ENCODE peak calls at places on chromosomes 4 and X, in six cellular contexts. One of them, this sample, is unnamed.

GRCh38 chrX:151225843-151226242 is 49.5 kb downstream of the GPR50 start:
- DNase-seq in GM23248: peak; percentile 0
- DNase-seq in mammary epithelial cell: peak; percentile 11
- DNase-seq in endothelial cell of umbilical vein: no peak
- DNase-seq in adipocyte: no peak
- DNase-seq in hepatocyte: no peak
- DNase-seq in this sample: no peak

GRCh38 chr4:76896731-76897521 is 1.0 kb downstream of the SOWAHB start:
- DNase-seq in GM23248: peak; percentile 51
- DNase-seq in mammary epithelial cell: peak; percentile 48
- DNase-seq in endothelial cell of umbilical vein: peak; percentile 35
- DNase-seq in adipocyte: peak; percentile 52
- DNase-seq in hepatocyte: peak; percentile 80
- DNase-seq in this sample: peak; percentile 18

GRCh38 chr4:46933686-46934085 is 24.6 kb upstream of the COX7B2 start:
- DNase-seq in GM23248: no peak
- DNase-seq in mammary epithelial cell: peak; percentile 16
- DNase-seq in endothelial cell of umbilical vein: no peak
- DNase-seq in adipocyte: no peak
- DNase-seq in hepatocyte: no peak
- DNase-seq in this sample: peak; percentile 30

GRCh38 chr4:45518832-45519231 is 605.0 kb downstream of the GABRG1 start:
- DNase-seq in GM23248: no peak
- DNase-seq in mammary epithelial cell: no peak
- DNase-seq in endothelial cell of umbilical vein: no peak
- DNase-seq in adipocyte: no peak
- DNase-seq in hepatocyte: no peak
- DNase-seq in this sample: no peak

GRCh38 chrX:50691820-50692219 is 122.2 kb downstream of the SHROOM4 start:
- DNase-seq in GM23248: peak; percentile 61
- DNase-seq in mammary epithelial cell: peak; percentile 27
- DNase-seq in endothelial cell of umbilical vein: peak; percentile 43
- DNase-seq in adipocyte: peak; percentile 75
- DNase-seq in hepatocyte: peak; percentile 63
- DNase-seq in this sample: no peak

GRCh38 chrX:23478056-23478455 is 143.4 kb downstream of the PTCHD1 start:
- DNase-seq in GM23248: peak; percentile 39
- DNase-seq in mammary epithelial cell: peak; percentile 35
- DNase-seq in endothelial cell of umbilical vein: no peak
- DNase-seq in adipocyte: no peak
- DNase-seq in hepatocyte: no peak
- DNase-seq in this sample: peak; percentile 4

GRCh38 chrX:344371-344901 is 25.8 kb upstream of the GTPBP6 start:
- DNase-seq in GM23248: no peak
- DNase-seq in mammary epithelial cell: no peak
- DNase-seq in endothelial cell of umbilical vein: no peak
- DNase-seq in adipocyte: no peak
- DNase-seq in hepatocyte: no peak
- DNase-seq in this sample: no peak

GRCh38 chr4:107094332-107094731 is 58.2 kb upstream of the DKK2 start:
- DNase-seq in GM23248: peak; percentile 71
- DNase-seq in mammary epithelial cell: peak; percentile 11
- DNase-seq in endothelial cell of umbilical vein: peak; percentile 50
- DNase-seq in adipocyte: peak; percentile 62
- DNase-seq in hepatocyte: peak; percentile 10
- DNase-seq in this sample: peak; percentile 17

GRCh38 chr4:158428242-158428641 is 93.4 kb upstream of the RXFP1 start:
- DNase-seq in GM23248: peak; percentile 47
- DNase-seq in mammary epithelial cell: peak; percentile 8
- DNase-seq in endothelial cell of umbilical vein: peak; percentile 22
- DNase-seq in adipocyte: peak; percentile 22
- DNase-seq in hepatocyte: no peak
- DNase-seq in this sample: peak; percentile 21

GRCh38 chr4:107666134-107666533 is 53.9 kb downstream of the PAPSS1 start:
- DNase-seq in GM23248: peak; percentile 65
- DNase-seq in mammary epithelial cell: no peak
- DNase-seq in endothelial cell of umbilical vein: peak; percentile 57
- DNase-seq in adipocyte: peak; percentile 80
- DNase-seq in hepatocyte: peak; percentile 43
- DNase-seq in this sample: peak; percentile 16

GRCh38 chr4:169054879-169055278 is 44.8 kb upstream of the CBR4 start:
- DNase-seq in GM23248: no peak
- DNase-seq in mammary epithelial cell: no peak
- DNase-seq in endothelial cell of umbilical vein: no peak
- DNase-seq in adipocyte: no peak
- DNase-seq in hepatocyte: no peak
- DNase-seq in this sample: no peak

GRCh38 chrX:71664889-71665491 is 2.4 kb upstream of the LOC101059915 start:
- DNase-seq in GM23248: no peak
- DNase-seq in mammary epithelial cell: no peak
- DNase-seq in endothelial cell of umbilical vein: no peak
- DNase-seq in adipocyte: no peak
- DNase-seq in hepatocyte: no peak
- DNase-seq in this sample: no peak

GRCh38 chrX:107506596-107507031 is 57.2 kb downstream of the FRMPD3 start:
- DNase-seq in GM23248: no peak
- DNase-seq in mammary epithelial cell: no peak
- DNase-seq in endothelial cell of umbilical vein: no peak
- DNase-seq in adipocyte: no peak
- DNase-seq in hepatocyte: no peak
- DNase-seq in this sample: no peak

GRCh38 chr4:98996056-98996941 is 778 bp downstream of the METAP1 start:
- DNase-seq in GM23248: peak; percentile 73
- DNase-seq in mammary epithelial cell: peak; percentile 53
- DNase-seq in endothelial cell of umbilical vein: peak; percentile 29
- DNase-seq in adipocyte: peak; percentile 54
- DNase-seq in hepatocyte: peak; percentile 43
- DNase-seq in this sample: peak; percentile 10

GRCh38 chr4:151004222-151004621 is 10.9 kb downstream of the LRBA start:
- DNase-seq in GM23248: peak; percentile 41
- DNase-seq in mammary epithelial cell: peak; percentile 77
- DNase-seq in endothelial cell of umbilical vein: peak; percentile 77
- DNase-seq in adipocyte: no peak
- DNase-seq in hepatocyte: no peak
- DNase-seq in this sample: peak; percentile 68

GRCh38 chr4:140368686-140369085 is 4.8 kb upstream of the SCOC start:
- DNase-seq in GM23248: peak; percentile 7
- DNase-seq in mammary epithelial cell: no peak
- DNase-seq in endothelial cell of umbilical vein: no peak
- DNase-seq in adipocyte: no peak
- DNase-seq in hepatocyte: no peak
- DNase-seq in this sample: no peak

GRCh38 chr4:101835121-101835904 is 44.8 kb downstream of the BANK1 start:
- DNase-seq in GM23248: peak; percentile 80
- DNase-seq in mammary epithelial cell: peak; percentile 64
- DNase-seq in endothelial cell of umbilical vein: peak; percentile 19
- DNase-seq in adipocyte: peak; percentile 88
- DNase-seq in hepatocyte: peak; percentile 15
- DNase-seq in this sample: peak; percentile 48

GRCh38 chr4:88605744-88606143 is 13.5 kb downstream of the HERC3 start:
- DNase-seq in GM23248: no peak
- DNase-seq in mammary epithelial cell: no peak
- DNase-seq in endothelial cell of umbilical vein: no peak
- DNase-seq in adipocyte: no peak
- DNase-seq in hepatocyte: no peak
- DNase-seq in this sample: no peak

GRCh38 chrX:150975655-150976390 is 7.3 kb upstream of the HMGB3 start:
- DNase-seq in GM23248: no peak
- DNase-seq in mammary epithelial cell: no peak
- DNase-seq in endothelial cell of umbilical vein: no peak
- DNase-seq in adipocyte: no peak
- DNase-seq in hepatocyte: no peak
- DNase-seq in this sample: no peak

GRCh38 chr4:4919926-4920325 is 60.5 kb downstream of the MSX1 start:
- DNase-seq in GM23248: peak; percentile 91
- DNase-seq in mammary epithelial cell: no peak
- DNase-seq in endothelial cell of umbilical vein: no peak
- DNase-seq in adipocyte: no peak
- DNase-seq in hepatocyte: no peak
- DNase-seq in this sample: no peak

GRCh38 chr4:173332963-173333657 is 1.0 kb downstream of the HMGB2 start:
- DNase-seq in GM23248: peak; percentile 50
- DNase-seq in mammary epithelial cell: peak; percentile 55
- DNase-seq in endothelial cell of umbilical vein: peak; percentile 45
- DNase-seq in adipocyte: peak; percentile 10
- DNase-seq in hepatocyte: no peak
- DNase-seq in this sample: no peak

GRCh38 chr4:43425206-43425605 is 532.7 kb downstream of the GRXCR1 start:
- DNase-seq in GM23248: no peak
- DNase-seq in mammary epithelial cell: peak; percentile 19
- DNase-seq in endothelial cell of umbilical vein: no peak
- DNase-seq in adipocyte: no peak
- DNase-seq in hepatocyte: no peak
- DNase-seq in this sample: no peak

GRCh38 chrX:97898798-97899197 is 1015.1 kb downstream of the RPA4 start:
- DNase-seq in GM23248: peak; percentile 7
- DNase-seq in mammary epithelial cell: no peak
- DNase-seq in endothelial cell of umbilical vein: peak; percentile 31
- DNase-seq in adipocyte: peak; percentile 34
- DNase-seq in hepatocyte: no peak
- DNase-seq in this sample: peak; percentile 58

GRCh38 chrX:104852241-104852640 is 286.2 kb downstream of the IL1RAPL2 start:
- DNase-seq in GM23248: no peak
- DNase-seq in mammary epithelial cell: no peak
- DNase-seq in endothelial cell of umbilical vein: no peak
- DNase-seq in adipocyte: no peak
- DNase-seq in hepatocyte: no peak
- DNase-seq in this sample: no peak

GRCh38 chr4:8128096-8128856 is 30.3 kb downstream of the ABLIM2 start:
- DNase-seq in GM23248: no peak
- DNase-seq in mammary epithelial cell: no peak
- DNase-seq in endothelial cell of umbilical vein: no peak
- DNase-seq in adipocyte: no peak
- DNase-seq in hepatocyte: no peak
- DNase-seq in this sample: no peak

GRCh38 chr4:76279462-76279861 is 27.1 kb upstream of the STBD1 start:
- DNase-seq in GM23248: no peak
- DNase-seq in mammary epithelial cell: no peak
- DNase-seq in endothelial cell of umbilical vein: no peak
- DNase-seq in adipocyte: no peak
- DNase-seq in hepatocyte: no peak
- DNase-seq in this sample: no peak

GRCh38 chrX:26192204-26192603 is at the start of gene MAGEB6:
- DNase-seq in GM23248: no peak
- DNase-seq in mammary epithelial cell: no peak
- DNase-seq in endothelial cell of umbilical vein: no peak
- DNase-seq in adipocyte: no peak
- DNase-seq in hepatocyte: no peak
- DNase-seq in this sample: no peak

GRCh38 chrX:154481911-154482601 is 3.0 kb upstream of the LAGE3 start:
- DNase-seq in GM23248: no peak
- DNase-seq in mammary epithelial cell: no peak
- DNase-seq in endothelial cell of umbilical vein: no peak
- DNase-seq in adipocyte: no peak
- DNase-seq in hepatocyte: no peak
- DNase-seq in this sample: no peak
- H3K4me1 ChIP-seq in GM23248: no peaks in the 10 kb centered on the region
- H3K4me1 ChIP-seq in mammary epithelial cell: peaks cover 7% of the 10 kb centered on the region
- H3K4me1 ChIP-seq in endothelial cell of umbilical vein: peaks cover 12% of the 10 kb centered on the region
- H3K4me1 ChIP-seq in adipocyte: peaks cover 13% of the 10 kb centered on the region
- H3K4me1 ChIP-seq in hepatocyte: no peaks in the 10 kb centered on the region
- H3K4me1 ChIP-seq in this sample: peaks cover 9% of the 10 kb centered on the region

GRCh38 chr4:6658204-6658585 is 17.7 kb downstream of the MRFAP1 start:
- DNase-seq in GM23248: no peak
- DNase-seq in mammary epithelial cell: no peak
- DNase-seq in endothelial cell of umbilical vein: no peak
- DNase-seq in adipocyte: no peak
- DNase-seq in hepatocyte: no peak
- DNase-seq in this sample: no peak
- H3K4me3 ChIP-seq in GM23248: peak overlapping the region; percentile 71
- H3K4me3 ChIP-seq in mammary epithelial cell: no peak overlapping the region
- H3K4me3 ChIP-seq in endothelial cell of umbilical vein: no peak overlapping the region
- H3K4me3 ChIP-seq in adipocyte: peak overlapping the region; percentile 77
- H3K4me3 ChIP-seq in hepatocyte: no peak overlapping the region
- H3K4me3 ChIP-seq in this sample: no peak overlapping the region

GRCh38 chr4:152536545-152537182 is 772 bp upstream of the FBXW7 start:
- DNase-seq in GM23248: peak; percentile 73
- DNase-seq in mammary epithelial cell: peak; percentile 70
- DNase-seq in endothelial cell of umbilical vein: no peak
- DNase-seq in adipocyte: peak; percentile 65
- DNase-seq in hepatocyte: peak; percentile 83
- DNase-seq in this sample: peak; percentile 33

GRCh38 chr4:152537881-152538280 is 2.0 kb upstream of the FBXW7 start:
- DNase-seq in GM23248: no peak
- DNase-seq in mammary epithelial cell: no peak
- DNase-seq in endothelial cell of umbilical vein: no peak
- DNase-seq in adipocyte: no peak
- DNase-seq in hepatocyte: no peak
- DNase-seq in this sample: no peak

GRCh38 chr4:152539556-152540292 is 3.8 kb upstream of the FBXW7 start:
- DNase-seq in GM23248: no peak
- DNase-seq in mammary epithelial cell: no peak
- DNase-seq in endothelial cell of umbilical vein: no peak
- DNase-seq in adipocyte: no peak
- DNase-seq in hepatocyte: no peak
- DNase-seq in this sample: no peak

GRCh38 chr4:152540941-152541340 is 5.0 kb upstream of the FBXW7 start:
- DNase-seq in GM23248: no peak
- DNase-seq in mammary epithelial cell: no peak
- DNase-seq in endothelial cell of umbilical vein: no peak
- DNase-seq in adipocyte: no peak
- DNase-seq in hepatocyte: no peak
- DNase-seq in this sample: no peak

DNA sequence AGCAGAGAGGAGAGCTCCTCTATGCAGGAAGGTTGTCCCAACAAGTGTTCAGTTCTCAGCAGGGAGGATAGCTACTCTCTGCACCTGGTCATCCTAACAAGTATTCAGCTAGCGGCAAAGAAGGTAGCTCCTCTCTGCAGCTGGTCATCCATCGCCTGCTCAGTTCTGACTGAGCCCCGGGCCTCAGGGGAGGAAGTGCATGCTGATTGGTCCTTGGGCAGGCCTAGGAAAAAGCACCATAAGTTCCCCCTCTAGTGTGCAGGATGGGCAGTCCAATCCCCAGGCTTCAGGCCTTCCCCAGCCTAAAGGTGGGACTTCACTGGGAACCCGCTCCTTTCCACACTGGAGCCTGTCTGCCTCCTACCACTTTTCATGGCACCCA is 4.4 kb upstream of the FBXW7 start:
- DNase-seq in GM23248: no peak
- DNase-seq in mammary epithelial cell: no peak
- DNase-seq in endothelial cell of umbilical vein: no peak
- DNase-seq in adipocyte: no peak
- DNase-seq in hepatocyte: peak; percentile 14
- DNase-seq in this sample: no peak
- H3K4me1 ChIP-seq in GM23248: peaks cover 8% of the 10 kb centered on the region
- H3K4me1 ChIP-seq in mammary epithelial cell: peaks cover 11% of the 10 kb centered on the region
- H3K4me1 ChIP-seq in endothelial cell of umbilical vein: peaks cover 10% of the 10 kb centered on the region
- H3K4me1 ChIP-seq in adipocyte: peaks cover 8% of the 10 kb centered on the region
- H3K4me1 ChIP-seq in hepatocyte: peaks cover 16% of the 10 kb centered on the region
- H3K4me1 ChIP-seq in this sample: peaks cover 8% of the 10 kb centered on the region

GRCh38 chrX:153819398-153820083 is 10.8 kb downstream of the PDZD4 start:
- DNase-seq in GM23248: no peak
- DNase-seq in mammary epithelial cell: no peak
- DNase-seq in endothelial cell of umbilical vein: no peak
- DNase-seq in adipocyte: no peak
- DNase-seq in hepatocyte: no peak
- DNase-seq in this sample: no peak
- H3K4me3 ChIP-seq in GM23248: peak overlapping the region; percentile 57
- H3K4me3 ChIP-seq in mammary epithelial cell: no peak overlapping the region
- H3K4me3 ChIP-seq in endothelial cell of umbilical vein: peak overlapping the region; percentile 35
- H3K4me3 ChIP-seq in adipocyte: peak overlapping the region; percentile 41
- H3K4me3 ChIP-seq in hepatocyte: peak overlapping the region; percentile 20
- H3K4me3 ChIP-seq in this sample: peak overlapping the region; percentile 28

This sample was measured in astrocyte.